ENCODE peak calls at places on chromosome 2, in eight cellular contexts. Z is kidney; A is aorta; V is GM23248; R is endothelial cell of umbilical vein; O is heart left ventricle; G is MM.1S; X is naive thymus-derived CD4-positive, alpha-beta T cell. H is an unnamed sample.

GRCh38 chr2:143110759-143111428 is 18.3 kb upstream of the ARHGAP15 start:
- DNase-seq in X (peak; percentile 67), Z (no peak), O (no peak), A (peak; percentile 56), R (peak; percentile 63), V (peak; percentile 73), G (peak; percentile 74), H (peak; percentile 72)

GRCh38 chr2:207251573-207252192 is 85.9 kb upstream of the KLF7 start:
- DNase-seq in V (peak; percentile 18), A (no peak), R (no peak), G (no peak), X (no peak), O (no peak), Z (no peak), H (no peak)

GRCh38 chr2:11831415-11831814 is 85.0 kb downstream of the LPIN1 start:
- DNase-seq in A (no peak), V (no peak), X (no peak), O (no peak), R (no peak), G (no peak), Z (no peak), H (no peak)

GRCh38 chr2:203105996-203106395 is 91.3 kb downstream of the NBEAL1 start:
- DNase-seq in A (no peak), X (no peak), G (no peak), Z (no peak), R (peak; percentile 81), O (no peak), V (no peak), H (no peak)

GRCh38 chr2:74503506-74504475 is 3.7 kb downstream of the PCGF1 start:
- DNase-seq in R (peak; percentile 22), O (no peak), Z (peak; percentile 64), X (no peak), A (no peak), G (no peak), V (no peak), H (peak; percentile 74)

GRCh38 chr2:23698116-23698732 is 228.7 kb downstream of the ATAD2B start:
- DNase-seq in G (no peak), A (peak; percentile 27), R (no peak), X (no peak), V (no peak), O (peak; percentile 33), Z (no peak), H (no peak)

GRCh38 chr2:223888251-223888650 is 50.9 kb upstream of the AP1S3 start:
- DNase-seq in A (no peak), G (no peak), X (no peak), V (no peak), R (no peak), O (no peak), Z (no peak), H (no peak)

GRCh38 chr2:1967242-1968210 is 223.2 kb upstream of the PXDN start:
- DNase-seq in X (no peak), V (no peak), G (no peak), Z (peak; percentile 92), A (no peak), O (no peak), R (no peak), H (no peak)

GRCh38 chr2:24883946-24884345 is 36.1 kb downstream of the ADCY3 start:
- DNase-seq in A (no peak), X (no peak), R (no peak), Z (no peak), O (no peak), G (no peak), V (peak; percentile 70), H (no peak)

GRCh38 chr2:168814046-168814445 is 11.6 kb downstream of the NOSTRIN start:
- DNase-seq in Z (no peak), G (no peak), O (no peak), V (peak; percentile 38), X (no peak), A (no peak), R (no peak), H (no peak)

GRCh38 chr2:178005756-178006155 is 66.8 kb downstream of the PDE11A start:
- DNase-seq in G (no peak), X (no peak), V (peak; percentile 62), O (no peak), R (no peak), A (no peak), Z (no peak), H (no peak)

GRCh38 chr2:102034683-102035606 is 43.2 kb downstream of the IL1R2 start:
- DNase-seq in O (no peak), G (no peak), X (no peak), Z (no peak), R (no peak), A (peak; percentile 63), V (no peak), H (no peak)

GRCh38 chr2:85181093-85181685 is 48.0 kb downstream of the TCF7L1 start:
- DNase-seq in X (no peak), R (no peak), Z (no peak), O (no peak), V (no peak), G (no peak), A (no peak), H (peak; percentile 66)

GRCh38 chr2:217800433-217801114 is 202.2 kb downstream of the TNS1 start:
- DNase-seq in R (no peak), Z (no peak), A (peak; percentile 38), O (peak; percentile 46), X (no peak), G (no peak), V (no peak), H (no peak)
- H3K27ac ChIP-seq in R (no peak overlapping the region), Z (no peak overlapping the region), A (peak overlapping the region; percentile 7), O (no peak overlapping the region), X (no peak overlapping the region), G (no peak overlapping the region), V (no peak overlapping the region), H (peak overlapping the region; percentile 15)

GRCh38 chr2:209556354-209556961 is 132.6 kb downstream of the MAP2 start:
- DNase-seq in A (no peak), R (peak; percentile 70), V (peak; percentile 64), O (no peak), X (no peak), Z (no peak), G (peak; percentile 44), H (no peak)

GRCh38 chr2:209549589-209549988 is 125.7 kb downstream of the MAP2 start:
- DNase-seq in V (no peak), X (no peak), O (no peak), A (no peak), G (no peak), R (no peak), Z (no peak), H (no peak)

GRCh38 chr2:209553913-209554312 is 130.1 kb downstream of the MAP2 start:
- DNase-seq in O (no peak), A (no peak), G (no peak), Z (no peak), R (no peak), V (no peak), X (no peak), H (no peak)
- H3K27ac ChIP-seq in O (no peak overlapping the region), A (no peak overlapping the region), G (no peak overlapping the region), Z (no peak overlapping the region), R (no peak overlapping the region), V (no peak overlapping the region), X (no peak overlapping the region), H (no peak overlapping the region)

GRCh38 chr2:28639836-28640235 is 111.8 kb upstream of the PPP1CB start:
- DNase-seq in O (no peak), G (peak; percentile 54), A (no peak), X (no peak), R (no peak), V (no peak), Z (no peak), H (no peak)
- H3K27ac ChIP-seq in O (no peak overlapping the region), G (no peak overlapping the region), A (no peak overlapping the region), X (no peak overlapping the region), R (no peak overlapping the region), V (no peak overlapping the region), Z (no peak overlapping the region), H (no peak overlapping the region)

GRCh38 chr2:238714038-238714528 is 133.8 kb upstream of the TWIST2 start:
- DNase-seq in R (no peak), G (no peak), A (peak; percentile 46), V (peak; percentile 74), X (no peak), Z (no peak), O (no peak), H (no peak)
- H3K27ac ChIP-seq in R (no peak overlapping the region), G (no peak overlapping the region), A (no peak overlapping the region), V (no peak overlapping the region), X (no peak overlapping the region), Z (no peak overlapping the region), O (no peak overlapping the region), H (no peak overlapping the region)

GRCh38 chr2:8455236-8456148 is 226.4 kb upstream of the ID2 start:
- DNase-seq in O (no peak), G (no peak), A (no peak), Z (no peak), X (no peak), R (no peak), V (no peak), H (no peak)
- H3K27ac ChIP-seq in O (peak overlapping the region; percentile 31), G (no peak overlapping the region), A (no peak overlapping the region), Z (no peak overlapping the region), X (no peak overlapping the region), R (no peak overlapping the region), V (no peak overlapping the region), H (peak overlapping the region; percentile 64)

DNA sequence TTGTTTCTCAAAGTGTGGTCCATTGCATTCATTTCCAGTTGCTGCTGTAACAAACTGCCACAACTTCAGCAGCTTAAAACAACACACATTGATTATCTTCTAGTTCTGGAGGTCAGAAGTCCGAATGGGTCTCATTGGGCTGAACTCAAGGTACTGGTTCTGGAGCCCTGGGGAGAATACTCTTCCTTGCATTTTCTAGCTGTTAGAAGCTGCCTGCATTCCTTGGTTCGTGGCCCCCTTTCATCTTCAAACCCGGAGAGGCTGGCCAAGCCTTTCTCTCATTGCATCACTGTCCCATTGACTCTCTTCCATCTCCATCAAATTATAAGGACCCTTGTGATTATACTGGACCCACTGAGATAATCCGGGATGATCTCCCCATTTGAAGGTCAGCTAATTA is 98.1 kb downstream of the SPATS2L start:
- DNase-seq in X (no peak), Z (no peak), R (no peak), A (no peak), V (no peak), O (no peak), G (no peak), H (no peak)
- H3K27ac ChIP-seq in X (no peak overlapping the region), Z (no peak overlapping the region), R (peak overlapping the region; percentile 99), A (no peak overlapping the region), V (peak overlapping the region; percentile 90), O (no peak overlapping the region), G (no peak overlapping the region), H (no peak overlapping the region)

H was measured in spleen.